ENCODE peak calls at places on chromosomes 13 and 19, in ten cellular contexts. H is tibial nerve, L is adrenal gland, Y is right lobe of liver, B is ovary, Z is uterus, T is thyroid gland, V is heart left ventricle, P is stomach, N is transverse colon. O is an unnamed sample.
A peak's percentile ranks its signal among the peaks of the same experiment; 100 is the strongest.

GRCh38 chr13:85728831-85729230 is 70.4 kb downstream of the SLITRK6 start:
- DNase-seq in H (no peak), L (no peak), Y (no peak), B (no peak), Z (no peak), T (no peak), V (no peak), P (no peak), N (no peak), O (no peak)

GRCh38 chr13:90632184-90632583 is 715.3 kb upstream of the MIR17HG start:
- DNase-seq in H (no peak), L (no peak), Y (no peak), B (no peak), Z (no peak), T (no peak), V (no peak), P (no peak), N (no peak), O (no peak)

GRCh38 chr13:65300220-65300619 is 1929.9 kb downstream of the PCDH9 start:
- DNase-seq in H (no peak), L (no peak), Y (no peak), B (no peak), Z (no peak), T (no peak), V (no peak), P (no peak), N (no peak), O (no peak)

GRCh38 chr13:89571676-89572075 is 1775.8 kb upstream of the MIR17HG start:
- DNase-seq in H (no peak), L (no peak), Y (no peak), B (no peak), Z (no peak), T (no peak), V (no peak), P (no peak), N (no peak), O (no peak)

GRCh38 chr13:73603646-73604045 is 530.6 kb downstream of the KLF12 start:
- DNase-seq in H (no peak), L (no peak), Y (no peak), B (no peak), Z (no peak), T (no peak), V (no peak), P (no peak), N (no peak), O (no peak)

GRCh38 chr13:25114220-25114619 is 18.3 kb downstream of the PABPC3 start:
- DNase-seq in H (peak; percentile 75), L (peak; percentile 81), Y (peak; percentile 70), B (no peak), Z (peak; percentile 23), T (peak; percentile 80), V (peak; percentile 72), P (peak; percentile 71), N (peak; percentile 60), O (peak; percentile 81)

GRCh38 chr13:57137631-57138030 is 3.1 kb upstream of the PRR20A start:
- DNase-seq in H (no peak), L (no peak), Y (no peak), B (no peak), Z (no peak), T (no peak), V (no peak), P (no peak), N (no peak), O (no peak)

GRCh38 chr13:114119196-114119595 is 13.2 kb downstream of the RASA3 start:
- DNase-seq in H (no peak), L (no peak), Y (no peak), B (no peak), Z (peak; percentile 52), T (peak; percentile 38), V (no peak), P (no peak), N (no peak), O (peak; percentile 43)

GRCh38 chr19:43575955-43576451 is 402 bp downstream of the PINLYP start:
- DNase-seq in H (no peak), L (no peak), Y (no peak), B (peak; percentile 24), Z (no peak), T (no peak), V (no peak), P (no peak), N (no peak), O (no peak)

GRCh38 chr19:43572172-43572588 is 3.1 kb downstream of the XRCC1 start:
- DNase-seq in H (no peak), L (no peak), Y (no peak), B (no peak), Z (no peak), T (no peak), V (no peak), P (no peak), N (no peak), O (no peak)

GRCh38 chr19:43576479-43576878 is 878 bp downstream of the PINLYP start:
- DNase-seq in H (no peak), L (no peak), Y (no peak), B (peak; percentile 26), Z (no peak), T (no peak), V (no peak), P (no peak), N (no peak), O (no peak)

GRCh38 chr19:43574424-43575155 is 737 bp downstream of the XRCC1 start:
- DNase-seq in H (no peak), L (no peak), Y (peak; percentile 56), B (peak; percentile 18), Z (no peak), T (no peak), V (no peak), P (no peak), N (no peak), O (no peak)

DNA sequence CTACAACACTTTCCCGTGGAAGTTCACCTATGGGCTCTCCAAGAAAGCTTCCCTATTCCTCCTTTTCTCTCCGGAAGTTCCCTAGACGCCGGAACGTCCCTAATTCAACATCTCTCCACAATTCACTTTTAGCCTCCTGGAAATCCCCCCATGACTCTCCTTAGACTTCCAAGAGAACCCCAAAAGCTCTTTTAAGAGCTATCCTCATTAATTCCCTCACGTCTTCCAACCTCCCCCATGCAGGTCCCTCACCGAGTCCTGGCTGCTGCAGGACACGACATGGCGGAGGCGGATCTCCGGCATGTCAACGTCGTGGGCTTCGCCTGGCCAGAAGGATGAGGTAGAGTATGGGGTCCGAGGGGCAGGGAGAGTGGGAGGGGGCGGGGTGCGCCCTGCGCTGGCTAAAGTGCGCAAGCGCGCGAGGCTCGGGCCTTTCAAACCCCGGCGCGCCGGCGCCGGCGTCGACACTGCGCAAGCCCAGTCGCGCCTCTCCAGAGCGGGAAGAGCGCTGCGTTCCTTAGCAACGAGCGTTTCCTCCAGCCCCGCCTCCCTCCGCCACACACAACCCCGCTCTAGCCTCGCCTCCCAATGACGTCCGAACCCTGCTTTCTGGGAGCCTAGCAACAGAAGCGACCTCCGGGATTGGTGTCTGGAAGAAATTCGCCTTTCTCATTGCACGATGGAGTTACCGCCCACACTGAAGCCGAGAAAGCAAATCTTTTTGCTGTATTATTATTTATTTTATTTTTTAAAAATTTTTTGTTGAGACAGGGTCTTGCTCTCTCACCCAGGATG is at the start of the genes PINLYP and XRCC1:
- DNase-seq in H (peak; percentile 97), L (peak; percentile 99), Y (peak; percentile 99), B (peak; percentile 97), Z (peak; percentile 97), T (peak; percentile 98), V (peak; percentile 98), P (peak; percentile 98), N (peak; percentile 98), O (peak; percentile 98)
- TF ChIP-seq POLR2A in H (no peak), L (peak; percentile 56), Y (peak; percentile 37), B (peak; percentile 38), Z (peak; percentile 67), T (no peak), V (peak; percentile 57), P (no peak), N (peak; percentile 48), O (peak; percentile 67)

DNA sequence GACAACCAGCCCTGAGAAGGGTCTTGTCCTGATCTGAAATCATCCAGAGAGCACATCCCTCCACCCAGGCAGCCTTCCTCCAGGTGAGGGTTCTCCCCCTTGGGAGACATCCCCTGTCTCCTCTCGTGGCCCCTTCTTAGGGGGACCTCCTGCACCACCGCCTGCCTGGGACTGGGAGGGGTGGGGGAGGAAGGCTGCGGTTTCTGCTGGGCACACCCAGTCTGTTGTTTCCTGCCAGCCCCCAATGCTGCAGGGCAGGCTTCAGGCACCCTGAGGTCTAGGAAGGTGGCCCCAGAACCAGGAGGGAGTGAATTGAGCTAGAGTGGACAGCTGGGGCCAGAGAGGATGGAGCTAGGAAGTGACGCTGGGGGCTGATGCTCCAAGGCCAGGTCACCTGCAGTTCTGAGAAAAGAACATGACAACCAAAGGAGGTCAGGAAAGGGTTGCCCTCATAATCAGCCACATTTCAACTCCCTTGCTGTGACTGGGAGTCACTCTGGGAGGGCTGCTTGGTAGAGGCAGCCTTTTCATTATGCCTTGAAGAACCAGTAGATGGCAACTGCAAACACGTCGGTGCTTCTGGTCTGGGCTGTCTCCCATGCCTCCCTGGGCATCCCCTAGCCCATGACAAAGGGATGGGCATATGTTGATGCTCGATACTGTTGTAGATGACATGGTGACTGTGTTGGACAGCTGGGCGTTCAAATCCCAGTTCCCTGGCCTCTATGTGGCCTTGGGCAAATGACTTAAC is 1.4 kb downstream of the ARHGEF18 start:
- DNase-seq in H (no peak), L (no peak), Y (no peak), B (no peak), Z (no peak), T (no peak), V (no peak), P (no peak), N (peak; percentile 48), O (no peak)
- H3K4me3 ChIP-seq in H (no peak overlapping the region), L (no peak overlapping the region), Y (no peak overlapping the region), B (no peak overlapping the region), Z (no peak overlapping the region), T (no peak overlapping the region), V (no peak overlapping the region), P (peak overlapping the region; percentile 27), N (peak overlapping the region; percentile 28), O (no peak overlapping the region)

DNA sequence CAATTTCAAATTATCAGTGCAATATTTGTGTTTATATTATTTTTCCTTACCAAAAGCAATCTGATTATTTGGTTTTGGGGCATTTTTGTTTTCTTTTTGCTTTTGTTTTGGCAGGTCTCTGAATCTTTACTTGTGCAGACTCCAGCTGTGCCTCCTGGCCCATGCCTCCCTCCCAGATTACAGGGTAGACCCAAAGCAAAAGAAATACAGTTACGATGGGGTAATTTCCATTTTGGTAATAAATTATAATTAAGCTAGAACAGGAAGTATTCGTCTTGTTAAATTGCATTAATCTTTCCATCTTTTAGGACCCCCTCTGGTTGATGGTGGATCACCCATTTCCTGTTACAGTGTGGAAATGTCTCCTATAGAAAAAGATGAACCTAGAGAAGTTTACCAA is 29.2 kb upstream of the MLNR start:
- DNase-seq in H (no peak), L (no peak), Y (no peak), B (no peak), Z (no peak), T (no peak), V (no peak), P (no peak), N (no peak), O (no peak)
- H3K36me3 ChIP-seq in H (peaks cover 86% of the 10 kb centered on the region), L (peaks cover 69% of the 10 kb centered on the region), Y (peaks cover 34% of the 10 kb centered on the region), B (no peaks in the 10 kb centered on the region), Z (no peaks in the 10 kb centered on the region), T (peaks cover 38% of the 10 kb centered on the region), V (peaks cover 100% of the 10 kb centered on the region), P (peaks cover 89% of the 10 kb centered on the region), N (peaks cover 53% of the 10 kb centered on the region), O (peaks cover 17% of the 10 kb centered on the region)

DNA sequence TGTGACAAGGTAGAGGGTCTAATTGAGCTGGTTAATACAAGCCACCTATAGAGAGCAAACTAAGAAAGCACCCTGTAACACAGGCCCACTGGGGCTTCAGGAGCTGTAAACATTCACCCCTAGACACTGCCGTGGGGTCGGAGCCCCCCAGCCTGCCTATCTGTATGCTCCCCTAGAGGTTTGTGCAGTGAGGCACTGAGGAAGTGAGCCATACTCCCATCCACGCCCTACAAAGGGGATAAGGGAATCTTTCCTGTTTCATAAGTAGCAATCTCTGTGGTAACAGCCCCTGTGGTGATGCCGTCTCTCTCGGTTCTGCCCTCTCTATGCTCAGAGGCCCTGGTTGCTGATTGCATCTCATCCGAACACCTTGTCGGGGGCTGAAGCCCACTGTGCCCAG is 94.2 kb upstream of the GJB6 start:
- DNase-seq in H (no peak), L (no peak), Y (no peak), B (no peak), Z (no peak), T (no peak), V (no peak), P (no peak), N (no peak), O (no peak)
- TF ChIP-seq POLR2A in H (no peak), L (no peak), Y (no peak), B (no peak), Z (no peak), T (no peak), V (no peak), P (no peak), N (no peak), O (no peak)

O was measured in body of pancreas.